ENCODE peak calls at places on chromosome 1, in ten cellular contexts. D is iris pigment epithelial cell; K is HEK293T; Z is GM03348; J is AG09319; X is left ventricle myocardium inferior; Y is NCI-H1092; L is Peyer's patch; P is stimulated activated CD8-positive, alpha-beta memory T cell treated with anti-CD3 and anti-CD28 coated beads, Interleukin-2, amount 100 ng/mL, for 1 hour; A is heart left ventricle. G is an unnamed sample.

GRCh38 chr1:8763888-8764287 is 53.6 kb downstream of the RERE start:
- DNase-seq in Y (no peak), Z (no peak), A (peak), K (peak), L (no peak), D (peak), X (no peak), J (no peak), P (no peak), G (no peak)

GRCh38 chr1:227893696-227894305 is 53.9 kb downstream of the WNT9A start:
- DNase-seq in K (no peak), D (no peak), J (no peak), Z (no peak), X (no peak), P (no peak), A (no peak), L (no peak), Y (no peak), G (no peak)

GRCh38 chr1:236421022-236421421 is 26.9 kb downstream of the EDARADD start:
- DNase-seq in P (no peak), X (no peak), Y (no peak), D (peak), A (no peak), L (no peak), K (peak), Z (no peak), J (no peak), G (no peak)

GRCh38 chr1:111735858-111736544 is 3.2 kb downstream of the INKA2 start:
- DNase-seq in X (no peak), Z (no peak), P (no peak), L (no peak), Y (peak), K (no peak), A (peak), J (no peak), D (peak), G (no peak)

GRCh38 chr1:39378377-39378776 is 113.1 kb upstream of the BMP8A start:
- DNase-seq in L (peak), K (peak), Y (no peak), A (no peak), Z (no peak), D (no peak), X (no peak), P (no peak), J (no peak), G (no peak)

GRCh38 chr1:82515650-82516049 is 714.9 kb downstream of the ADGRL2 start:
- DNase-seq in Z (no peak), X (no peak), D (peak), Y (no peak), P (no peak), L (no peak), A (no peak), K (no peak), J (no peak), G (no peak)

GRCh38 chr1:111948209-111949131 is 41.0 kb downstream of the KCND3 start:
- DNase-seq in Z (peak), K (no peak), D (no peak), A (peak), L (no peak), J (no peak), Y (peak), X (peak), P (no peak), G (no peak)

GRCh38 chr1:202069670-202070069 is 53.0 kb upstream of the GPR37L1 start:
- DNase-seq in Y (peak), J (no peak), P (no peak), D (no peak), Z (no peak), K (no peak), X (no peak), L (no peak), A (no peak), G (no peak)

GRCh38 chr1:116224561-116224960 is 113.4 kb downstream of the MAB21L3 start:
- DNase-seq in Z (no peak), D (no peak), J (no peak), Y (no peak), K (no peak), P (no peak), X (no peak), A (no peak), L (no peak), G (no peak)

GRCh38 chr1:76046149-76046548 is 28.4 kb upstream of the ST6GALNAC3 start:
- DNase-seq in Z (no peak), Y (no peak), D (no peak), J (no peak), L (no peak), K (no peak), P (no peak), X (no peak), A (no peak), G (no peak)

G was measured in 8988T.